ENCODE peak calls at places on chromosomes 13 and 19, in seven cellular contexts. O is CD8-positive, alpha-beta T cell; S is HFF-Myc; E is AG09319; D is fibroblast of mammary gland; R is osteocyte; M is fibroblast of pulmonary artery. B is an unnamed sample.
A peak's percentile ranks its signal among the peaks of the same experiment; 100 is the strongest.

GRCh38 chr13:98118865-98119264 is 24.0 kb upstream of the FARP1 start:
- DNase-seq in O (no peak), M (no peak), E (no peak), D (no peak), R (no peak), S (no peak), B (no peak)

GRCh38 chr13:24618219-24618955 is 61.8 kb upstream of the ATP12A start:
- DNase-seq in S (no peak), D (no peak), O (peak; percentile 66), E (no peak), R (no peak), M (no peak), B (no peak)

GRCh38 chr13:99261040-99261439 is 2.9 kb upstream of the GPR18 start:
- DNase-seq in E (no peak), R (no peak), S (no peak), M (no peak), D (no peak), O (no peak), B (no peak)

GRCh38 chr19:33821871-33822270 is 25.2 kb downstream of the KCTD15 start:
- DNase-seq in E (no peak), O (no peak), D (no peak), M (no peak), S (no peak), R (no peak), B (no peak)

GRCh38 chr19:47378246-47378645 is 29.1 kb downstream of the DHX34 start:
- DNase-seq in D (no peak), E (no peak), S (no peak), O (no peak), M (no peak), R (no peak), B (no peak)

GRCh38 chr13:29526741-29527140 is 68.7 kb downstream of the SLC7A1 start:
- DNase-seq in O (no peak), R (no peak), E (no peak), S (no peak), M (no peak), D (no peak), B (no peak)

GRCh38 chr13:51435002-51435578 is 17.7 kb downstream of the INTS6 start:
- DNase-seq in D (peak; percentile 46), R (no peak), O (no peak), E (no peak), S (no peak), M (peak; percentile 57), B (no peak)

GRCh38 chr13:78194904-78195639 is 276.4 kb upstream of the EDNRB start:
- DNase-seq in O (no peak), E (no peak), M (peak; percentile 27), S (no peak), R (no peak), D (peak; percentile 16), B (no peak)

GRCh38 chr19:1646931-1647663 is 5.3 kb downstream of the TCF3 start:
- DNase-seq in E (no peak), S (no peak), R (no peak), O (no peak), D (no peak), M (no peak), B (no peak)

GRCh38 chr13:113631341-113632095 is 26.5 kb downstream of the ATP4B start:
- DNase-seq in D (no peak), M (no peak), S (no peak), R (no peak), E (no peak), O (no peak), B (no peak)

GRCh38 chr19:20558011-20558410 is 7.6 kb downstream of the ZNF737 start:
- DNase-seq in M (no peak), R (no peak), E (no peak), O (no peak), D (no peak), S (no peak), B (no peak)
- TF ChIP-seq CTCF in M (no peak), R (no peak), E (no peak), O (no peak), D (no peak), S (peak; percentile 8), B (peak; percentile 35)

GRCh38 chr13:94878721-94879120 is 166.4 kb upstream of the SOX21 start:
- DNase-seq in D (no peak), R (no peak), S (no peak), M (no peak), O (no peak), E (no peak), B (no peak)
- TF ChIP-seq CTCF in D (no peak), R (no peak), S (no peak), M (no peak), O (no peak), E (no peak), B (no peak)

GRCh38 chr19:5567360-5567970 is at the start of gene TINCR:
- DNase-seq in D (no peak), M (no peak), S (no peak), R (no peak), O (no peak), E (no peak), B (peak; percentile 47)
- TF ChIP-seq CTCF in D (no peak), M (no peak), S (no peak), R (peak; percentile 53), O (no peak), E (no peak), B (peak; percentile 56)

GRCh38 chr19:31742249-31742648 is 393.0 kb upstream of the TSHZ3 start:
- DNase-seq in D (no peak), S (no peak), E (no peak), R (no peak), M (no peak), O (no peak), B (no peak)
- TF ChIP-seq CTCF in D (no peak), S (no peak), E (no peak), R (no peak), M (no peak), O (no peak), B (no peak)

GRCh38 chr19:5349041-5349440 is 8.4 kb upstream of the PTPRS start:
- DNase-seq in D (no peak), R (no peak), E (no peak), O (no peak), S (no peak), M (no peak), B (no peak)
- TF ChIP-seq CTCF in D (no peak), R (no peak), E (no peak), O (no peak), S (no peak), M (no peak), B (peak; percentile 18)

GRCh38 chr13:37270206-37271001 is 164.9 kb upstream of the CSNK1A1L start:
- DNase-seq in D (peak; percentile 8), E (no peak), S (no peak), R (no peak), M (no peak), O (no peak), B (no peak)
- TF ChIP-seq CTCF in D (peak; percentile 2), E (no peak), S (no peak), R (no peak), M (no peak), O (no peak), B (no peak)

B was measured in neural crest cell.